ENCODE peak calls at places on chromosomes 6 and 20, in seven cellular contexts. W, P, G, M, F, Z and L are unnamed samples.

GRCh38 chr20:24289737-24290481 is 179.5 kb upstream of the SYNDIG1 start:
- DNase-seq in W (peak), P (no peak), G (no peak), M (no peak), F (no peak), Z (no peak), L (peak)

GRCh38 chr6:44006872-44007303 is 120.4 kb downstream of the MRPL14 start:
- DNase-seq in W (no peak), P (no peak), G (no peak), M (no peak), F (no peak), Z (no peak), L (no peak)

GRCh38 chr6:142537612-142538478 is 236.0 kb downstream of the ADGRG6 start:
- DNase-seq in W (no peak), P (no peak), G (no peak), M (no peak), F (no peak), Z (peak), L (peak)

GRCh38 chr20:48682529-48683385 is 145.0 kb downstream of the PREX1 start:
- DNase-seq in W (peak), P (no peak), G (peak), M (peak), F (peak), Z (peak), L (peak)

GRCh38 chr20:38084425-38084951 is 50.9 kb downstream of the RPRD1B start:
- DNase-seq in W (no peak), P (no peak), G (peak), M (no peak), F (no peak), Z (no peak), L (peak)

GRCh38 chr6:12911387-12911960 is 194.9 kb downstream of the PHACTR1 start:
- DNase-seq in W (peak), P (no peak), G (peak), M (no peak), F (peak), Z (peak), L (peak)

GRCh38 chr20:15446373-15446772 is 1109.0 kb upstream of the FLRT3 start:
- DNase-seq in W (no peak), P (no peak), G (peak), M (no peak), F (no peak), Z (peak), L (peak)

GRCh38 chr6:136889271-136890193 is 32.6 kb upstream of the SLC35D3 start:
- DNase-seq in W (no peak), P (no peak), G (no peak), M (no peak), F (peak), Z (no peak), L (no peak)

GRCh38 chr20:36760647-36761046 is 12.9 kb downstream of the DSN1 start:
- DNase-seq in W (no peak), P (no peak), G (no peak), M (no peak), F (no peak), Z (no peak), L (no peak)

GRCh38 chr20:40279390-40279789 is 409.6 kb downstream of the MAFB start:
- DNase-seq in W (peak), P (peak), G (peak), M (no peak), F (no peak), Z (peak), L (peak)

GRCh38 chr20:1423625-1424106 is 30.8 kb upstream of the FKBP1A start:
- DNase-seq in W (peak), P (no peak), G (peak), M (no peak), F (peak), Z (peak), L (peak)